ENCODE peak calls at places on chromosomes 7 and 10, in four cellular contexts. One of them, this sample, is unnamed.
A peak's percentile ranks its signal among the peaks of the same experiment; 100 is the strongest.

GRCh38 chr7:920351-921070 is 34.0 kb downstream of the ADAP1 start:
- DNase-seq in endodermal cell: no peak
- DNase-seq in upper lobe of right lung: peak; percentile 62
- DNase-seq in testis: no peak
- DNase-seq in this sample: no peak

GRCh38 chr10:68955786-68956532 is at the start of gene DDX21:
- DNase-seq in endodermal cell: peak; percentile 93
- DNase-seq in upper lobe of right lung: peak; percentile 94
- DNase-seq in testis: peak; percentile 95
- DNase-seq in this sample: peak; percentile 92

GRCh38 chr10:14050598-14050997 is 280.1 kb downstream of the FRMD4A start:
- DNase-seq in endodermal cell: no peak
- DNase-seq in upper lobe of right lung: no peak
- DNase-seq in testis: no peak
- DNase-seq in this sample: no peak

GRCh38 chr10:63642808-63643207 is 121.6 kb downstream of the REEP3 start:
- DNase-seq in endodermal cell: no peak
- DNase-seq in upper lobe of right lung: no peak
- DNase-seq in testis: no peak
- DNase-seq in this sample: no peak

GRCh38 chr7:58087536-58088190 is 637.7 kb downstream of the ZNF716 start:
- DNase-seq in endodermal cell: no peak
- DNase-seq in upper lobe of right lung: peak; percentile 41
- DNase-seq in testis: no peak
- DNase-seq in this sample: no peak

GRCh38 chr7:103613655-103614642 is 167.9 kb upstream of the SLC26A5 start:
- DNase-seq in endodermal cell: no peak
- DNase-seq in upper lobe of right lung: no peak
- DNase-seq in testis: no peak
- DNase-seq in this sample: peak; percentile 1

GRCh38 chr10:31888442-31888841 is 40.2 kb downstream of the ARHGAP12 start:
- DNase-seq in endodermal cell: no peak
- DNase-seq in upper lobe of right lung: no peak
- DNase-seq in testis: no peak
- DNase-seq in this sample: no peak

GRCh38 chr7:132742152-132742551 is 165.9 kb upstream of the PLXNA4 start:
- DNase-seq in endodermal cell: no peak
- DNase-seq in upper lobe of right lung: peak; percentile 75
- DNase-seq in testis: peak; percentile 81
- DNase-seq in this sample: no peak

GRCh38 chr10:43067391-43068135 is 9.3 kb upstream of the RET start:
- DNase-seq in endodermal cell: no peak
- DNase-seq in upper lobe of right lung: no peak
- DNase-seq in testis: no peak
- DNase-seq in this sample: no peak

GRCh38 chr7:137354361-137354760 is 10.8 kb upstream of the PTN start:
- DNase-seq in endodermal cell: no peak
- DNase-seq in upper lobe of right lung: no peak
- DNase-seq in testis: peak; percentile 88
- DNase-seq in this sample: no peak

GRCh38 chr7:142711722-142712616 is 37.3 kb upstream of the PRSS1 start:
- DNase-seq in endodermal cell: no peak
- DNase-seq in upper lobe of right lung: no peak
- DNase-seq in testis: peak; percentile 51
- DNase-seq in this sample: peak; percentile 4

GRCh38 chr10:43904831-43905230 is 256.1 kb upstream of the ZNF32 start:
- DNase-seq in endodermal cell: no peak
- DNase-seq in upper lobe of right lung: no peak
- DNase-seq in testis: no peak
- DNase-seq in this sample: peak; percentile 35

GRCh38 chr10:110498982-110499795 is 1.5 kb downstream of the DUSP5 start:
- DNase-seq in endodermal cell: peak; percentile 89
- DNase-seq in upper lobe of right lung: no peak
- DNase-seq in testis: peak; percentile 31
- DNase-seq in this sample: peak; percentile 70

GRCh38 chr7:53422291-53422690 is 386.9 kb downstream of the POM121L12 start:
- DNase-seq in endodermal cell: no peak
- DNase-seq in upper lobe of right lung: no peak
- DNase-seq in testis: peak; percentile 54
- DNase-seq in this sample: no peak

GRCh38 chr7:143013473-143013872 is 13.5 kb downstream of the OR9A2 start:
- DNase-seq in endodermal cell: no peak
- DNase-seq in upper lobe of right lung: no peak
- DNase-seq in testis: no peak
- DNase-seq in this sample: no peak

GRCh38 chr10:25038303-25038702 is 21.9 kb downstream of the THNSL1 start:
- DNase-seq in endodermal cell: no peak
- DNase-seq in upper lobe of right lung: no peak
- DNase-seq in testis: no peak
- DNase-seq in this sample: no peak

GRCh38 chr7:69246758-69247157 is 351.5 kb upstream of the AUTS2 start:
- DNase-seq in endodermal cell: no peak
- DNase-seq in upper lobe of right lung: no peak
- DNase-seq in testis: peak; percentile 28
- DNase-seq in this sample: no peak

GRCh38 chr10:122298598-122299301 is 27.7 kb downstream of the BTBD16 start:
- DNase-seq in endodermal cell: peak; percentile 92
- DNase-seq in upper lobe of right lung: peak; percentile 76
- DNase-seq in testis: peak; percentile 80
- DNase-seq in this sample: peak; percentile 88

GRCh38 chr10:87753995-87754866 is 63.8 kb downstream of the ATAD1 start:
- DNase-seq in endodermal cell: no peak
- DNase-seq in upper lobe of right lung: no peak
- DNase-seq in testis: no peak
- DNase-seq in this sample: no peak

GRCh38 chr10:78899996-78900714 is 168.6 kb upstream of the ZMIZ1 start:
- DNase-seq in endodermal cell: peak; percentile 64
- DNase-seq in upper lobe of right lung: peak; percentile 60
- DNase-seq in testis: peak; percentile 69
- DNase-seq in this sample: no peak

GRCh38 chr10:89837173-89838001 is 136.0 kb downstream of the KIF20B start:
- DNase-seq in endodermal cell: no peak
- DNase-seq in upper lobe of right lung: peak; percentile 76
- DNase-seq in testis: peak; percentile 69
- DNase-seq in this sample: peak; percentile 32

GRCh38 chr7:99366646-99367045 is 7.9 kb upstream of the ARPC1B start:
- DNase-seq in endodermal cell: peak; percentile 73
- DNase-seq in upper lobe of right lung: no peak
- DNase-seq in testis: no peak
- DNase-seq in this sample: peak; percentile 66

DNA sequence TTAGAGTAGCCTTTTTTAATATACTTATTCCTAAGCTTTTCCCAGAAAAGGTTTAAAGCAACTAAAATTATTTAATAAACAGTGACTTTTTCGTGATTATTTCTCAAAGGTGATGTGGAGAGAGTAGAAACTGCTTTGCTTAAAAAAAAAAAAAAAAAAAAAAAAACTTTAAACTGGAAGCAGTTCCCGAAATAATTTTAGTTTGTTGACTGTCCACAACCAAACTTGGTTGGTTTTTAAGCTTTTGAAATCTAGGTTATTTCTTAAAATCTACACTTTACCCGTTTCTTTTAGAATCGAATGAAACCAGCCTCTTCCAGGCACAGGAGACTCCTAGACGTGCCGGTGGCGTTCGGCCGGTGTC is 7.2 kb downstream of the SKAP2 start:
- DNase-seq in endodermal cell: no peak
- DNase-seq in upper lobe of right lung: no peak
- DNase-seq in testis: no peak
- DNase-seq in this sample: no peak
- H3K4me3 ChIP-seq in endodermal cell: peak overlapping the region; percentile 55
- H3K4me3 ChIP-seq in upper lobe of right lung: peak overlapping the region; percentile 46
- H3K4me3 ChIP-seq in testis: no peak overlapping the region
- H3K4me3 ChIP-seq in this sample: no peak overlapping the region

DNA sequence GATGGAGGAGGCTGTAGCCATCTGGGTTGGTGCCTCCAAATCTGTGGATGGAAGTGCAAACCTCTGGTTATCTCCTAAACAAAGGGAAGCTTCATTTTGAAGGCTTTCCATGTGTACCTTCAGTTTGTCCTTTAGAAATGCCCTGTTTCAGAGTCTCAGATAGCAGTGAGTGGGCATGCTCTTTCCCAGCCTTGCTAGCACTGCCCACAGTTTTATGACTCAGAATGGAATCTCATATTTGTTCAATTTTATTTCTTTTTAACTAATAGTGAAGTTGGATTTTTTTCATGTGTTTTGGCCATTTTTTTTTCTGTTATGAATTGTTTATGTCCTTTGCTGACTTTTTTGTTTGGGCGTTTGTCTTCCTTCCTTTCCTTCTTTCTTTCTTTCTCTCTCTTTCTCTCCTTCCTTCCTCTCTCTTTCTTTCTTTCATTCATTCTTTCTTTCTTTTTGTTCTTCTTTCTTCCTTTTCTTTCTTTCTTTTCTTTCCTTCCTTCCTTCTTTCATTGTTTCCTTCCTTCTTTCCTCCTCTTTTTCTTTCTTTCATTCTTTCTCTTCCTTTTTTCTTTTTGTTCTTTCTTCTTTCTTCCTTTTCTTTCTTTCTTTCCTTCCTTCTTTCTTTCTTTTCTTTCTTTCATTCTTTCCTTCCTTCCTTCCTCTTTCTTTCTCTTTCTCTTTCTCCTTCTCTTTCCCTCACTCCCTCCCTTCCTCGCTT is 25.6 kb downstream of the PRF1 start:
- DNase-seq in endodermal cell: no peak
- DNase-seq in upper lobe of right lung: no peak
- DNase-seq in testis: no peak
- DNase-seq in this sample: no peak
- H3K27me3 ChIP-seq in endodermal cell: no peaks in the 10 kb centered on the region
- H3K27me3 ChIP-seq in upper lobe of right lung: no peaks in the 10 kb centered on the region
- H3K27me3 ChIP-seq in testis: no peaks in the 10 kb centered on the region
- H3K27me3 ChIP-seq in this sample: no peaks in the 10 kb centered on the region

GRCh38 chr7:75629042-75629441 is 109.7 kb downstream of the HIP1 start:
- DNase-seq in endodermal cell: no peak
- DNase-seq in upper lobe of right lung: no peak
- DNase-seq in testis: no peak
- DNase-seq in this sample: no peak
- H3K4me3 ChIP-seq in endodermal cell: no peak overlapping the region
- H3K4me3 ChIP-seq in upper lobe of right lung: no peak overlapping the region
- H3K4me3 ChIP-seq in testis: no peak overlapping the region
- H3K4me3 ChIP-seq in this sample: no peak overlapping the region

GRCh38 chr10:100725041-100725440 is 20.3 kb upstream of the PAX2 start:
- DNase-seq in endodermal cell: peak; percentile 51
- DNase-seq in upper lobe of right lung: peak; percentile 3
- DNase-seq in testis: no peak
- DNase-seq in this sample: peak; percentile 65
- H3K27me3 ChIP-seq in endodermal cell: peaks cover 99% of the 10 kb centered on the region
- H3K27me3 ChIP-seq in upper lobe of right lung: peaks cover 99% of the 10 kb centered on the region
- H3K27me3 ChIP-seq in testis: no peaks in the 10 kb centered on the region
- H3K27me3 ChIP-seq in this sample: peaks cover 95% of the 10 kb centered on the region

GRCh38 chr7:130996841-130997231 is 262.8 kb upstream of the KLF14 start:
- DNase-seq in endodermal cell: no peak
- DNase-seq in upper lobe of right lung: no peak
- DNase-seq in testis: no peak
- DNase-seq in this sample: no peak
- H3K4me3 ChIP-seq in endodermal cell: no peak overlapping the region
- H3K4me3 ChIP-seq in upper lobe of right lung: peak overlapping the region; percentile 9
- H3K4me3 ChIP-seq in testis: no peak overlapping the region
- H3K4me3 ChIP-seq in this sample: no peak overlapping the region

GRCh38 chr7:50303082-50303893 is 1.2 kb upstream of the IKZF1 start:
- DNase-seq in endodermal cell: peak; percentile 72
- DNase-seq in upper lobe of right lung: no peak
- DNase-seq in testis: no peak
- DNase-seq in this sample: peak; percentile 60

GRCh38 chr7:50303894-50304157 is 690 bp upstream of the IKZF1 start:
- DNase-seq in endodermal cell: no peak
- DNase-seq in upper lobe of right lung: peak; percentile 68
- DNase-seq in testis: no peak
- DNase-seq in this sample: peak; percentile 80

GRCh38 chr7:50300336-50300735 is 4.2 kb upstream of the IKZF1 start:
- DNase-seq in endodermal cell: no peak
- DNase-seq in upper lobe of right lung: no peak
- DNase-seq in testis: no peak
- DNase-seq in this sample: no peak

GRCh38 chr7:50304158-50304910 is at the start of gene IKZF1:
- DNase-seq in endodermal cell: peak; percentile 80
- DNase-seq in upper lobe of right lung: peak; percentile 90
- DNase-seq in testis: peak; percentile 53
- DNase-seq in this sample: peak; percentile 78

GRCh38 chr7:50302486-50303081 is 1.9 kb upstream of the IKZF1 start:
- DNase-seq in endodermal cell: peak; percentile 51
- DNase-seq in upper lobe of right lung: no peak
- DNase-seq in testis: no peak
- DNase-seq in this sample: peak; percentile 36
- H3K27me3 ChIP-seq in endodermal cell: peaks cover 62% of the 10 kb centered on the region
- H3K27me3 ChIP-seq in upper lobe of right lung: peaks cover 16% of the 10 kb centered on the region
- H3K27me3 ChIP-seq in testis: no peaks in the 10 kb centered on the region
- H3K27me3 ChIP-seq in this sample: peaks cover 49% of the 10 kb centered on the region

DNA sequence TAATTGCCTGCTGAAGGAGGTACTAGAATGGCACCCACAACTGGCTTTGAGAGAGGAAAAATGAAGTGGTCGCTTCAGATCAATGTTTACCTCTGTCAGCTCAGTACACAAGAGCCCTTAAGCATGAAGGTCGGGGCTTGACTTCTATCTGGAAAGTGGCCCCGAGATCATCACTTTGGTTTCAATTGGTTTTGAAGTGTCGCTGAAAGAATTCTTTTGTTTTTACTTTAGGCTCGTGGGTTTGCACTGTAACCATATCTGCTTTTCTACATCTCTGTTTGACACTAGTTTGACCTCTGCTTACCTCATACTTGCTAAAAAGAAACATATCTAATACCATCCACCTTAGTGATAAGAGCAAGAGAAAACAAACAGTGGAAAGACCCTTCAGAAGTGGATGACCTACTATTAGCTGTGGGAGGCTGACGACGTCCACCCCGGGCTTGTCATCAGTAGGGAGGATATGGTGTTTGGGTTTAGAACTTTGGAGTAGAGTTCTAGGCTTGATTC is 361.8 kb downstream of the GATA3 start:
- DNase-seq in endodermal cell: no peak
- DNase-seq in upper lobe of right lung: no peak
- DNase-seq in testis: no peak
- DNase-seq in this sample: no peak
- H3K4me3 ChIP-seq in endodermal cell: no peak overlapping the region
- H3K4me3 ChIP-seq in upper lobe of right lung: no peak overlapping the region
- H3K4me3 ChIP-seq in testis: no peak overlapping the region
- H3K4me3 ChIP-seq in this sample: no peak overlapping the region